ENCODE peak calls at places on chromosomes 16 and 17, in six cellular contexts. Z is CD4-positive, alpha-beta T cell; Q is MCF 10A; A is AG10803; Y is suprapubic skin; V is lower leg skin. W is an unnamed sample.

GRCh38 chr16:2852731-2853507 is 5.1 kb downstream of the PRSS22 start:
- DNase-seq in Y (no peak), A (no peak), Q (no peak), V (no peak), Z (no peak), W (no peak)

GRCh38 chr16:64122177-64122576 is 999.7 kb downstream of the CDH11 start:
- DNase-seq in V (no peak), Y (no peak), Q (no peak), A (no peak), Z (no peak), W (no peak)

GRCh38 chr16:87924041-87924851 is 12.1 kb downstream of the CA5A start:
- DNase-seq in Y (no peak), Z (no peak), Q (no peak), A (no peak), V (no peak), W (peak)

GRCh38 chr16:85365120-85365519 is 248.0 kb upstream of the GSE1 start:
- DNase-seq in Z (no peak), A (no peak), V (no peak), Y (no peak), Q (peak), W (no peak)

GRCh38 chr17:78674595-78675315 is 97.6 kb upstream of the DNAH17 start:
- DNase-seq in A (no peak), Z (no peak), Y (no peak), V (no peak), Q (no peak), W (no peak)

GRCh38 chr17:7313028-7313889 is 1.9 kb downstream of the GPS2 start:
- DNase-seq in Q (no peak), V (no peak), A (no peak), Z (no peak), Y (no peak), W (no peak)

GRCh38 chr16:55487048-55487803 is 8.2 kb downstream of the MMP2 start:
- DNase-seq in Y (peak), A (peak), V (peak), Z (no peak), Q (no peak), W (no peak)

GRCh38 chr17:34613064-34614019 is 34.0 kb downstream of the TMEM132E start:
- DNase-seq in Q (no peak), Y (no peak), Z (no peak), V (no peak), A (no peak), W (no peak)

GRCh38 chr17:21250719-21251305 is 2.4 kb downstream of the NATD1 start:
- DNase-seq in V (no peak), Z (no peak), A (peak), Q (no peak), Y (no peak), W (no peak)

GRCh38 chr17:48522990-48523389 is 7.8 kb downstream of the HOXB1 start:
- DNase-seq in V (no peak), Z (no peak), A (no peak), Q (no peak), Y (no peak), W (no peak)

DNA sequence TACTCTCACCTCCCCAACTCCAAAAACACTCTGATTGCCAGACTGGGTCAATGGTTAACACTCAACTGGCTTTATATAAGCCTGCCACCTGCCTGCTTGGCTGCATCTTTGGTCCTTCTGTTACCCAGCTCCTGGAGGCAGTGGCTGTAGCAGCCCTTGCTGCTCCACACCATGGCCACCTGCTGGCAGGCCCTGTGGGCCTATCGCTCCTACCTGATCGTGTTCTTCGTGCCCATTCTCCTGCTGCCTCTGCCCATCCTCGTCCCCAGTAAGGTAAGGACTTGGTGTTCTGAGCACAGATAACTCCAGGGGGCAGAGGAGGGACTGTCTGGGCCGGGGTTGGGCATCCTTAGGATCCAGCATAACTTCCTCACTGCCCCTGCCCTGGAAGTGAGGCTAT is at the start of gene SLC13A2:
- DNase-seq in Q (no peak), A (no peak), V (no peak), Y (peak), Z (no peak), W (no peak)
- TF ChIP-seq CTCF in Q (no peak), A (no peak), V (no peak), Y (no peak), Z (no peak), W (no peak)

GRCh38 chr17:5793899-5794298 is 209.6 kb upstream of the NLRP1 start:
- DNase-seq in Q (peak), V (no peak), A (no peak), Y (no peak), Z (no peak), W (no peak)
- TF ChIP-seq CTCF in Q (peak), V (no peak), A (peak), Y (no peak), Z (no peak), W (no peak)

GRCh38 chr16:50591209-50591608 is 43.0 kb downstream of the NKD1 start:
- DNase-seq in Z (no peak), Y (no peak), V (no peak), A (no peak), Q (no peak), W (no peak)
- TF ChIP-seq CTCF in Z (no peak), Y (no peak), V (no peak), A (no peak), Q (no peak), W (no peak)

DNA sequence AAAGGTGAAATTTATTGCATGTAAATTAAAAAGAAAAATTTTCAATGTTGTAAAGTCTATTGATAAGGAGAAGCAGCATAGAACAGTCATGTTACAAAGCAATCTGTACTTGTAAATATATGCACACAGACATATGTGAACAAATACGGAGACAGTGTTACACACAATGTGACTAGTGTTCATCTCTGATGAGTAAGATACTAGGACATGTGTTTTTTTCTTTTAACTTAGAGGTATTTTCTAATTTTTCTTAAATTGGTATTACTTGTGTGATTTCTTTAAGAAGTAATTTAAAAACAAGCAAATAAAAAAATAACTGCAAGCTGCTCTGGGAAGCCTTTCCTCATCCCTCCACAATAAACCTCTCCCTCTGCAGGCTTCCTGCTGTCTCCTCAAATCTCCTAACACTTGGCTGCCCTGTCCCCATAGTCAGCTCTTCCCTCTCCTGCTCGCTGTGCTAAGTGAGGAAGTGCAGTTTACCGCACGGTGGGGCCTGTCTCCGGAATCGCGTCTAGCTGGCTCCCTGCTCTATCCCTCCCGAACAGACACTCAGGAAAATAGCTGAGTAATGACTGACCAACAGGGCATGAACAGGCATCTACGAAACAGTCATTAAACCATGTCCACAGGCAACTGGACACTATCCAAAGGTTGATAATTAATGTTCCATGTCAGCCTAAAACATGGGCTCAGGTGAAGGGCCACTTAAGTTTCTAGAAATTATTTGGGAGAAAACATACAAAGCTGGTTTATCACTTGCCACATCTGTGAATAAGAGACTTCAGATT is 35.9 kb downstream of the CMTM4 start:
- DNase-seq in A (peak), V (peak), Y (no peak), Z (no peak), Q (peak), W (no peak)
- TF ChIP-seq CTCF in A (peak), V (no peak), Y (no peak), Z (no peak), Q (no peak), W (no peak)

W was measured in activated B cell treated with CpG ODN at 0.5 μM for 24 hours.